ENCODE peak calls at places on chromosomes 6 and 20, in four cellular contexts. One of them, this sample, is unnamed.

GRCh38 chr6:81901589-81901988 is 149.1 kb upstream of the TENT5A start:
- DNase-seq in neural progenitor cell: no peak
- DNase-seq in K562: no peak
- DNase-seq in GM23248: peak; percentile 10
- DNase-seq in this sample: no peak

GRCh38 chr20:52105045-52105572 is 86.5 kb downstream of the ZFP64 start:
- DNase-seq in neural progenitor cell: peak; percentile 82
- DNase-seq in K562: no peak
- DNase-seq in GM23248: peak; percentile 47
- DNase-seq in this sample: no peak

GRCh38 chr6:138833819-138834539 is 38.1 kb downstream of the ECT2L start:
- DNase-seq in GM23248: no peak
- DNase-seq in K562: no peak
- DNase-seq in neural progenitor cell: no peak
- DNase-seq in this sample: no peak

GRCh38 chr6:106104476-106104875 is 18.3 kb downstream of the PRDM1 start:
- DNase-seq in K562: no peak
- DNase-seq in GM23248: no peak
- DNase-seq in neural progenitor cell: no peak
- DNase-seq in this sample: no peak

GRCh38 chr6:161272600-161273355 is 1.1 kb downstream of the AGPAT4 start:
- DNase-seq in GM23248: peak; percentile 83
- DNase-seq in neural progenitor cell: peak; percentile 80
- DNase-seq in K562: peak; percentile 66
- DNase-seq in this sample: peak; percentile 17

GRCh38 chr6:137000825-137001224 is 43.9 kb downstream of the IL20RA start:
- DNase-seq in GM23248: no peak
- DNase-seq in K562: no peak
- DNase-seq in neural progenitor cell: no peak
- DNase-seq in this sample: no peak

GRCh38 chr20:35561268-35561667 is 19.4 kb downstream of the ERGIC3 start:
- DNase-seq in neural progenitor cell: peak; percentile 77
- DNase-seq in K562: peak; percentile 37
- DNase-seq in GM23248: peak; percentile 71
- DNase-seq in this sample: peak; percentile 32

GRCh38 chr6:134948708-134949107 is 1.2 kb downstream of the ALDH8A1 start:
- DNase-seq in neural progenitor cell: no peak
- DNase-seq in K562: no peak
- DNase-seq in GM23248: no peak
- DNase-seq in this sample: no peak

GRCh38 chr20:17662333-17663039 is 19.6 kb downstream of the RRBP1 start:
- DNase-seq in GM23248: peak; percentile 98
- DNase-seq in neural progenitor cell: no peak
- DNase-seq in K562: no peak
- DNase-seq in this sample: no peak

GRCh38 chr20:12702312-12702711 is 306.5 kb upstream of the SPTLC3 start:
- DNase-seq in neural progenitor cell: no peak
- DNase-seq in K562: no peak
- DNase-seq in GM23248: no peak
- DNase-seq in this sample: no peak

GRCh38 chr20:44211177-44212039 is 837 bp upstream of the OSER1 start:
- DNase-seq in GM23248: peak; percentile 80
- DNase-seq in neural progenitor cell: peak; percentile 26
- DNase-seq in K562: peak; percentile 38
- DNase-seq in this sample: no peak

GRCh38 chr6:8014947-8015346 is 49.2 kb downstream of the BLOC1S5 start:
- DNase-seq in neural progenitor cell: no peak
- DNase-seq in GM23248: peak; percentile 8
- DNase-seq in K562: no peak
- DNase-seq in this sample: no peak

GRCh38 chr6:4287811-4288244 is 152.5 kb upstream of the ECI2 start:
- DNase-seq in GM23248: no peak
- DNase-seq in K562: no peak
- DNase-seq in neural progenitor cell: peak; percentile 63
- DNase-seq in this sample: no peak

GRCh38 chr6:69732640-69733039 is 64.2 kb downstream of the LMBRD1 start:
- DNase-seq in K562: peak; percentile 18
- DNase-seq in GM23248: peak; percentile 19
- DNase-seq in neural progenitor cell: no peak
- DNase-seq in this sample: no peak

GRCh38 chr20:10307359-10307735 is 88.7 kb downstream of the SNAP25 start:
- DNase-seq in neural progenitor cell: no peak
- DNase-seq in K562: no peak
- DNase-seq in GM23248: peak; percentile 19
- DNase-seq in this sample: no peak

GRCh38 chr6:168188974-168189678 is 110.1 kb upstream of the FRMD1 start:
- DNase-seq in neural progenitor cell: no peak
- DNase-seq in GM23248: no peak
- DNase-seq in K562: no peak
- DNase-seq in this sample: no peak

GRCh38 chr20:22931653-22932052 is 103.5 kb upstream of the SSTR4 start:
- DNase-seq in GM23248: no peak
- DNase-seq in neural progenitor cell: no peak
- DNase-seq in K562: no peak
- DNase-seq in this sample: no peak

GRCh38 chr6:126743051-126743450 is 375.4 kb upstream of the RSPO3 start:
- DNase-seq in K562: no peak
- DNase-seq in neural progenitor cell: no peak
- DNase-seq in GM23248: no peak
- DNase-seq in this sample: no peak

GRCh38 chr20:10522328-10522727 is 87.2 kb downstream of the SLX4IP start:
- DNase-seq in neural progenitor cell: no peak
- DNase-seq in K562: no peak
- DNase-seq in GM23248: no peak
- DNase-seq in this sample: no peak

GRCh38 chr6:42372699-42373098 is 79.0 kb downstream of the TRERF1 start:
- DNase-seq in K562: no peak
- DNase-seq in GM23248: no peak
- DNase-seq in neural progenitor cell: no peak
- DNase-seq in this sample: no peak

GRCh38 chr6:125748534-125749111 is 809 bp upstream of the HEY2 start:
- DNase-seq in neural progenitor cell: peak; percentile 29
- DNase-seq in K562: peak; percentile 40
- DNase-seq in GM23248: peak; percentile 49
- DNase-seq in this sample: no peak

GRCh38 chr20:37598101-37598530 is 70.4 kb upstream of the BLCAP start:
- DNase-seq in neural progenitor cell: peak; percentile 81
- DNase-seq in GM23248: no peak
- DNase-seq in K562: no peak
- DNase-seq in this sample: no peak

GRCh38 chr6:132648356-132648755 is 10.6 kb downstream of the TAAR1 start:
- DNase-seq in K562: no peak
- DNase-seq in GM23248: peak; percentile 57
- DNase-seq in neural progenitor cell: no peak
- DNase-seq in this sample: peak; percentile 21

GRCh38 chr6:105326838-105327745 is 75.8 kb downstream of the PREP start:
- DNase-seq in neural progenitor cell: no peak
- DNase-seq in K562: no peak
- DNase-seq in GM23248: peak; percentile 81
- DNase-seq in this sample: no peak

GRCh38 chr6:89116702-89117101 is 1.2 kb downstream of the SRSF12 start:
- DNase-seq in K562: no peak
- DNase-seq in neural progenitor cell: no peak
- DNase-seq in GM23248: no peak
- DNase-seq in this sample: no peak

GRCh38 chr6:15429146-15430110 is 183.6 kb downstream of the JARID2 start:
- DNase-seq in GM23248: peak; percentile 93
- DNase-seq in K562: no peak
- DNase-seq in neural progenitor cell: no peak
- DNase-seq in this sample: no peak

GRCh38 chr6:149935246-149935645 is 6.6 kb upstream of the ULBP2 start:
- DNase-seq in K562: no peak
- DNase-seq in GM23248: peak; percentile 91
- DNase-seq in neural progenitor cell: no peak
- DNase-seq in this sample: no peak

GRCh38 chr20:25399038-25399430 is 8.4 kb upstream of the ABHD12 start:
- DNase-seq in GM23248: peak; percentile 82
- DNase-seq in neural progenitor cell: peak; percentile 83
- DNase-seq in K562: peak; percentile 60
- DNase-seq in this sample: peak; percentile 44

GRCh38 chr20:17680128-17680835 is 1.8 kb downstream of the RRBP1 start:
- DNase-seq in neural progenitor cell: peak; percentile 35
- DNase-seq in K562: peak; percentile 48
- DNase-seq in GM23248: peak; percentile 79
- DNase-seq in this sample: peak; percentile 40

GRCh38 chr6:144845181-144845580 is 560.0 kb downstream of the UTRN start:
- DNase-seq in neural progenitor cell: no peak
- DNase-seq in K562: no peak
- DNase-seq in GM23248: peak; percentile 5
- DNase-seq in this sample: no peak

GRCh38 chr6:88566746-88567534 is 396.5 kb downstream of the RNGTT start:
- DNase-seq in GM23248: no peak
- DNase-seq in neural progenitor cell: peak; percentile 42
- DNase-seq in K562: no peak
- DNase-seq in this sample: peak; percentile 54

GRCh38 chr6:3057063-3057462 is 11.2 kb upstream of the RIPK1 start:
- DNase-seq in neural progenitor cell: no peak
- DNase-seq in K562: no peak
- DNase-seq in GM23248: no peak
- DNase-seq in this sample: no peak

GRCh38 chr20:44642203-44643153 is 9.0 kb downstream of the ADA start:
- DNase-seq in GM23248: peak; percentile 87
- DNase-seq in neural progenitor cell: peak; percentile 29
- DNase-seq in K562: peak; percentile 49
- DNase-seq in this sample: no peak

GRCh38 chr20:45835230-45836224 is 1.9 kb downstream of the SNX21 start:
- DNase-seq in GM23248: peak; percentile 95
- DNase-seq in neural progenitor cell: no peak
- DNase-seq in K562: peak; percentile 83
- DNase-seq in this sample: no peak

GRCh38 chr20:1809121-1809520 is 86.1 kb upstream of the SIRPA start:
- DNase-seq in neural progenitor cell: no peak
- DNase-seq in GM23248: peak; percentile 92
- DNase-seq in K562: no peak
- DNase-seq in this sample: no peak

GRCh38 chr6:155186052-155186658 is 77.7 kb upstream of the CLDN20 start:
- DNase-seq in neural progenitor cell: no peak
- DNase-seq in K562: no peak
- DNase-seq in GM23248: peak; percentile 49
- DNase-seq in this sample: no peak

GRCh38 chr20:45969712-45970634 is 2.0 kb downstream of the ZNF335 start:
- DNase-seq in GM23248: peak; percentile 85
- DNase-seq in K562: peak; percentile 85
- DNase-seq in neural progenitor cell: peak; percentile 80
- DNase-seq in this sample: peak; percentile 39

GRCh38 chr6:135940783-135941182 is 89.3 kb downstream of the PDE7B start:
- DNase-seq in neural progenitor cell: no peak
- DNase-seq in GM23248: no peak
- DNase-seq in K562: no peak
- DNase-seq in this sample: no peak

GRCh38 chr20:56957737-56958553 is 308.5 kb downstream of the BMP7 start:
- DNase-seq in GM23248: no peak
- DNase-seq in neural progenitor cell: peak; percentile 84
- DNase-seq in K562: no peak
- DNase-seq in this sample: no peak
- TF ChIP-seq EZH2 in GM23248: no peak
- TF ChIP-seq EZH2 in neural progenitor cell: no peak
- TF ChIP-seq EZH2 in K562: no peak
- TF ChIP-seq EZH2 in this sample: no peak

GRCh38 chr20:21324126-21324525 is 21.0 kb downstream of the XRN2 start:
- DNase-seq in K562: no peak
- DNase-seq in GM23248: no peak
- DNase-seq in neural progenitor cell: no peak
- DNase-seq in this sample: no peak
- H3K4me2 ChIP-seq in K562: peak overlapping the region; percentile 27
- H3K4me2 ChIP-seq in GM23248: peak overlapping the region; percentile 16
- H3K4me2 ChIP-seq in neural progenitor cell: no peak overlapping the region
- H3K4me2 ChIP-seq in this sample: no peak overlapping the region

DNA sequence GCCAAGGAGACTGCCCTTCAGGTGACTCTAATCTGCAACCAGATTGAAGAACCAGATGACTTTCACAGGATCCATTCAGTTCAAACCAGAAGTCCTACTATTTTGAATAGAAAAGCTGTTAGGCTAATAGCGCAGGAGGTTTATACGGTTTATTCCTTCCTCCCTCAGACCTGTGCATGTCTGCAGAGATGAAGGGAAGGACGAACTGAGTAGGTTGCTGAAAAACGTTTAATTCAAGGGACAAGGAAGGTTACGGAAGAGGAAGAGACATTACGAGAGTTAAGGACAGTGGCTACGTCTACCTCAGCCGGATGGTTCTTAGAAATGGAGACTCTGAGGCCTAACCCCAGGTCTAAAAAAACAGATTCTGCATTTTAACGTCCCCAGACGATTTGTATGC is 978 bp downstream of the AURKA start:
- DNase-seq in neural progenitor cell: no peak
- DNase-seq in K562: no peak
- DNase-seq in GM23248: peak; percentile 17
- DNase-seq in this sample: peak; percentile 12
- H3K9ac ChIP-seq in neural progenitor cell: peak overlapping the region; percentile 53
- H3K9ac ChIP-seq in K562: peak overlapping the region; percentile 97
- H3K9ac ChIP-seq in GM23248: peak overlapping the region; percentile 96
- H3K9ac ChIP-seq in this sample: peak overlapping the region; percentile 84

GRCh38 chr6:147075326-147075840 is 128.8 kb upstream of the STXBP5 start:
- DNase-seq in neural progenitor cell: no peak
- DNase-seq in GM23248: no peak
- DNase-seq in K562: no peak
- DNase-seq in this sample: no peak
- TF ChIP-seq EZH2 in neural progenitor cell: no peak
- TF ChIP-seq EZH2 in GM23248: no peak
- TF ChIP-seq EZH2 in K562: no peak
- TF ChIP-seq EZH2 in this sample: no peak

GRCh38 chr6:129853996-129854711 is 7.0 kb downstream of the TMEM244 start:
- DNase-seq in K562: peak; percentile 75
- DNase-seq in GM23248: peak; percentile 75
- DNase-seq in neural progenitor cell: no peak
- DNase-seq in this sample: no peak

GRCh38 chr6:129860901-129861665 is at the start of gene TMEM244:
- DNase-seq in K562: no peak
- DNase-seq in neural progenitor cell: no peak
- DNase-seq in GM23248: peak; percentile 91
- DNase-seq in this sample: no peak

GRCh38 chr6:129863664-129864063 is 2.5 kb upstream of the TMEM244 start:
- DNase-seq in GM23248: peak; percentile 82
- DNase-seq in K562: no peak
- DNase-seq in neural progenitor cell: no peak
- DNase-seq in this sample: no peak

GRCh38 chr6:129857838-129858237 is 3.3 kb downstream of the TMEM244 start:
- DNase-seq in neural progenitor cell: no peak
- DNase-seq in K562: no peak
- DNase-seq in GM23248: no peak
- DNase-seq in this sample: no peak

DNA sequence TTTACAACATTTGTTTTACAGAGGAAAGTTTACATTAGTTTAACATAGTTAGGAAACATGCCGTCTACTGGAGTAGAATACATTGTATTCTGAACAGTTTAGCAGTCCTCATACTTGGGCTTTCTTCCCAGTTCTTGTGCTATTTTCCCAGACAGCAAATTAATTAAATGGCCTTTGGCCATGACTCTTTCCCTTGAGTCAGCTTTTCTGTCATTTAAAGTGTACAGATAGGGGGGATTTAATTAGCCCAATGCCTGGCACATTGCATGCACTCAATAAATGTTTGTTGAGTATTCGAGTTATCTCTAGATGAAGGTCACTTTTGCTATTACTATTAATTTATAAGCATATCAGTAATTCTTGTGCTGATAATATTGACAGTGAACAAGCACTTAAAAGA is 1.6 kb downstream of the TMEM244 start:
- DNase-seq in neural progenitor cell: no peak
- DNase-seq in K562: no peak
- DNase-seq in GM23248: peak; percentile 53
- DNase-seq in this sample: no peak
- H3K4me2 ChIP-seq in neural progenitor cell: no peak overlapping the region
- H3K4me2 ChIP-seq in K562: no peak overlapping the region
- H3K4me2 ChIP-seq in GM23248: peak overlapping the region; percentile 81
- H3K4me2 ChIP-seq in this sample: no peak overlapping the region